ENCODE peak calls at places on chromosomes 2 and 18, in four cellular contexts. One of them, this sample, is unnamed.

GRCh38 chr2:230209422-230210051 is 10.2 kb downstream of the SP110 start:
- DNase-seq in K562: no peak
- DNase-seq in HL-60: no peak
- DNase-seq in GM12878: no peak
- DNase-seq in this sample: no peak

GRCh38 chr2:174597347-174598047 is at the start of gene WIPF1:
- DNase-seq in K562: no peak
- DNase-seq in HL-60: peak
- DNase-seq in GM12878: peak
- DNase-seq in this sample: no peak

GRCh38 chr18:44895176-44895798 is 214.6 kb downstream of the SETBP1 start:
- DNase-seq in K562: peak
- DNase-seq in HL-60: peak
- DNase-seq in GM12878: peak
- DNase-seq in this sample: no peak

GRCh38 chr2:128291844-128292598 is 26.6 kb downstream of the HS6ST1 start:
- DNase-seq in K562: no peak
- DNase-seq in HL-60: no peak
- DNase-seq in GM12878: no peak
- DNase-seq in this sample: no peak

GRCh38 chr18:48222118-48222517 is 187.1 kb downstream of the ZBTB7C start:
- DNase-seq in K562: peak
- DNase-seq in HL-60: peak
- DNase-seq in GM12878: peak
- DNase-seq in this sample: no peak

GRCh38 chr18:10838594-10838993 is 310.8 kb downstream of the PIEZO2 start:
- DNase-seq in K562: no peak
- DNase-seq in HL-60: no peak
- DNase-seq in GM12878: peak
- DNase-seq in this sample: no peak

GRCh38 chr2:112541315-112542122 is 746 bp upstream of the POLR1B start:
- DNase-seq in K562: peak
- DNase-seq in HL-60: peak
- DNase-seq in GM12878: peak
- DNase-seq in this sample: peak

GRCh38 chr18:4125246-4125938 is 329.7 kb downstream of the DLGAP1 start:
- DNase-seq in K562: no peak
- DNase-seq in HL-60: no peak
- DNase-seq in GM12878: no peak
- DNase-seq in this sample: no peak

GRCh38 chr18:3595282-3596273 is 145.6 kb downstream of the TGIF1 start:
- DNase-seq in K562: peak
- DNase-seq in HL-60: peak
- DNase-seq in GM12878: peak
- DNase-seq in this sample: no peak

GRCh38 chr2:149330127-149331022 is at the start of gene LYPD6:
- DNase-seq in K562: no peak
- DNase-seq in HL-60: no peak
- DNase-seq in GM12878: no peak
- DNase-seq in this sample: peak

GRCh38 chr2:47129191-47129711 is 25.9 kb downstream of the STPG4 start:
- DNase-seq in K562: no peak
- DNase-seq in HL-60: no peak
- DNase-seq in GM12878: no peak
- DNase-seq in this sample: no peak

GRCh38 chr2:150482111-150482510 is 5.4 kb downstream of the RND3 start:
- DNase-seq in K562: no peak
- DNase-seq in HL-60: no peak
- DNase-seq in GM12878: no peak
- DNase-seq in this sample: no peak

GRCh38 chr2:41736105-41736567 is 311.7 kb upstream of the PKDCC start:
- DNase-seq in K562: no peak
- DNase-seq in HL-60: peak
- DNase-seq in GM12878: peak
- DNase-seq in this sample: no peak

GRCh38 chr18:5868218-5868904 is 27.0 kb downstream of the TMEM200C start:
- DNase-seq in K562: peak
- DNase-seq in HL-60: peak
- DNase-seq in GM12878: peak
- DNase-seq in this sample: peak

GRCh38 chr18:57561728-57562423 is 24.6 kb downstream of the FECH start:
- DNase-seq in K562: peak
- DNase-seq in HL-60: peak
- DNase-seq in GM12878: no peak
- DNase-seq in this sample: no peak

GRCh38 chr18:63102941-63103744 is 216.4 kb downstream of the BCL2 start:
- DNase-seq in K562: no peak
- DNase-seq in HL-60: no peak
- DNase-seq in GM12878: no peak
- DNase-seq in this sample: no peak

GRCh38 chr18:48133675-48134251 is 203.3 kb upstream of the SMAD2 start:
- DNase-seq in K562: no peak
- DNase-seq in HL-60: no peak
- DNase-seq in GM12878: no peak
- DNase-seq in this sample: no peak

GRCh38 chr18:37161491-37161890 is 332.6 kb downstream of the KIAA1328 start:
- DNase-seq in K562: no peak
- DNase-seq in HL-60: no peak
- DNase-seq in GM12878: no peak
- DNase-seq in this sample: no peak

GRCh38 chr18:59067873-59068272 is 71.8 kb upstream of the SEC11C start:
- DNase-seq in K562: peak
- DNase-seq in HL-60: no peak
- DNase-seq in GM12878: no peak
- DNase-seq in this sample: no peak

GRCh38 chr2:128305555-128306080 is 13.1 kb downstream of the HS6ST1 start:
- DNase-seq in K562: no peak
- DNase-seq in HL-60: no peak
- DNase-seq in GM12878: no peak
- DNase-seq in this sample: peak

GRCh38 chr18:53698907-53699306 is 525.6 kb downstream of the MBD2 start:
- DNase-seq in K562: no peak
- DNase-seq in HL-60: no peak
- DNase-seq in GM12878: no peak
- DNase-seq in this sample: no peak

GRCh38 chr18:60198063-60198462 is 174.5 kb downstream of the MC4R start:
- DNase-seq in K562: peak
- DNase-seq in HL-60: no peak
- DNase-seq in GM12878: no peak
- DNase-seq in this sample: no peak

GRCh38 chr2:224646242-224646846 is 61.2 kb upstream of the CUL3 start:
- DNase-seq in K562: peak
- DNase-seq in HL-60: no peak
- DNase-seq in GM12878: no peak
- DNase-seq in this sample: no peak

GRCh38 chr2:41853427-41854191 is 194.2 kb upstream of the PKDCC start:
- DNase-seq in K562: peak
- DNase-seq in HL-60: no peak
- DNase-seq in GM12878: no peak
- DNase-seq in this sample: no peak

GRCh38 chr2:84924173-84925106 is 19.0 kb downstream of the TMSB10 start:
- DNase-seq in K562: peak
- DNase-seq in HL-60: no peak
- DNase-seq in GM12878: peak
- DNase-seq in this sample: no peak

GRCh38 chr18:46950064-46950656 is 32.8 kb downstream of the KATNAL2 start:
- DNase-seq in K562: no peak
- DNase-seq in HL-60: no peak
- DNase-seq in GM12878: no peak
- DNase-seq in this sample: peak

GRCh38 chr2:119544075-119545031 is at the start of gene CFAP221:
- DNase-seq in K562: peak
- DNase-seq in HL-60: peak
- DNase-seq in GM12878: no peak
- DNase-seq in this sample: peak

GRCh38 chr2:148244593-148245292 is 223.9 kb downstream of the MBD5 start:
- DNase-seq in K562: no peak
- DNase-seq in HL-60: no peak
- DNase-seq in GM12878: no peak
- DNase-seq in this sample: no peak

GRCh38 chr2:24269270-24269669 is 91.1 kb downstream of the ITSN2 start:
- DNase-seq in K562: no peak
- DNase-seq in HL-60: no peak
- DNase-seq in GM12878: no peak
- DNase-seq in this sample: no peak

GRCh38 chr2:47269316-47270232 is 114.5 kb upstream of the STPG4 start:
- DNase-seq in K562: peak
- DNase-seq in HL-60: no peak
- DNase-seq in GM12878: no peak
- DNase-seq in this sample: no peak

GRCh38 chr2:200742426-200742825 is 69.3 kb upstream of the BZW1 start:
- DNase-seq in K562: no peak
- DNase-seq in HL-60: no peak
- DNase-seq in GM12878: no peak
- DNase-seq in this sample: no peak

GRCh38 chr2:235088608-235089020 is 136.8 kb downstream of the SH3BP4 start:
- DNase-seq in K562: no peak
- DNase-seq in HL-60: no peak
- DNase-seq in GM12878: no peak
- DNase-seq in this sample: no peak

DNA sequence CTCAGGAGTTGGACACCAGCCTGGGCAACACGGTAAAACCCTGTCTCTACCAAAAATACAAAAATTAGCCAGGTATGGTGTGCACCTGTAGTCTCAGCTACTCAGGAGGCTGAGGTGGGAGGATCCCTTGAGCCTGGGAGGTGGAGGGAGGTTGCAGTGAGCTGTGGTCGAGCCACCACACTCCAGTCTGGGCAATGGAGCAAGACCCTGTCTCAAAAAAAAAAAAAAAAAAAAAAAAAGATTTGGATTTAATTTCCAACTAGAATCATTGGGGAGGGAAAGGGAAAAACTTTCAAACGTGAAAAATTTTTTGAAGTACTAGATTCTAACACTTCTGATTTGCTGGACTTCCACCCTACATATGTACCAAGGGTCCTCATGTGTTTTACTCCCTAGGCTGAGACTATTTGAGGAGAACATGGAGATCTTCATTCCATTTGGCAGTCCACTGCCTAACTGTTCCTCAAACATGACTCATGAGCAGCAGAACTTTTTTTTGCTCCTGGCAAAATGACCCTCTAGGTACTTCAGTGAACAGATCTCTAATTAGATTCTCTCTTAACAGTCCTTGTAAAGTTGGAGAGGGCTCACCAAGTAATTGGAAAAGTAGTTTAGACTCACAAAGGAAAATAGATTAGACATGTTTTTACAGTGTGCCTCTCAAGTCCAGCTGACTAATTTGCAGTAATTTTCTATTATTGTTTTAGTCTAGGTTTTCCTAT is 267.6 kb downstream of the METTL4 start:
- DNase-seq in K562: peak
- DNase-seq in HL-60: no peak
- DNase-seq in GM12878: no peak
- DNase-seq in this sample: no peak
- TF ChIP-seq SPI1 in K562: no peak
- TF ChIP-seq SPI1 in HL-60: no peak
- TF ChIP-seq SPI1 in GM12878: no peak
- TF ChIP-seq SPI1 in this sample: no peak

GRCh38 chr2:73415906-73416305 is 30.3 kb downstream of the ALMS1 start:
- DNase-seq in K562: no peak
- DNase-seq in HL-60: no peak
- DNase-seq in GM12878: no peak
- DNase-seq in this sample: no peak

GRCh38 chr2:73414651-73415050 is 29.0 kb downstream of the ALMS1 start:
- DNase-seq in K562: no peak
- DNase-seq in HL-60: no peak
- DNase-seq in GM12878: no peak
- DNase-seq in this sample: no peak

GRCh38 chr2:73423913-73424312 is 38.3 kb downstream of the ALMS1 start:
- DNase-seq in K562: no peak
- DNase-seq in HL-60: no peak
- DNase-seq in GM12878: no peak
- DNase-seq in this sample: no peak

GRCh38 chr2:73418343-73418742 is 32.7 kb downstream of the ALMS1 start:
- DNase-seq in K562: no peak
- DNase-seq in HL-60: no peak
- DNase-seq in GM12878: no peak
- DNase-seq in this sample: no peak
- TF ChIP-seq POLR2AphosphoS5 in K562: no peak
- TF ChIP-seq POLR2AphosphoS5 in HL-60: no peak
- TF ChIP-seq POLR2AphosphoS5 in GM12878: no peak
- TF ChIP-seq POLR2AphosphoS5 in this sample: no peak

DNA sequence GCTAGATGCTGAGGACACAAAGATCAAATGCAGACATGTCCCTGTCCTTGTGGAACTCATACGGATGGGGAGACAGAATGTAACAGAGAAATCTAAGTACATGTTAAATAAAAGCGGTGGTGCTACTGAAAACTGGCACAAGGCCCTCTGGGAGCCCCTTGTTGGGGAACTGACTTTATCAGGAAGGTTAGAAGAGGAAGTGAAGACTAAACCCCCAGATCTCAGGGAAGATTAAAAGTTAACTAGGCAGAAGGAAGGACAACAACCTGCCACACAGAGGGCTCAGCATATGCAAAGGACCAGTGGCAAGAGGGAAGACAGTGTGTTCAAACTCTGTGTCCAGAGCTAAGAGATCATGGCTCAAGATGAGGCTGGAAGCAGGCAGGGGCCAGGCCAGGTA is 4.8 kb downstream of the CACNB4 start:
- DNase-seq in K562: no peak
- DNase-seq in HL-60: no peak
- DNase-seq in GM12878: no peak
- DNase-seq in this sample: no peak
- TF ChIP-seq SPI1 in K562: no peak
- TF ChIP-seq SPI1 in HL-60: peak
- TF ChIP-seq SPI1 in GM12878: peak
- TF ChIP-seq SPI1 in this sample: peak

GRCh38 chr2:197804049-197804757 is at the start of gene PLCL1:
- DNase-seq in K562: peak
- DNase-seq in HL-60: peak
- DNase-seq in GM12878: peak
- DNase-seq in this sample: peak
- TF ChIP-seq POLR2AphosphoS5 in K562: no peak
- TF ChIP-seq POLR2AphosphoS5 in HL-60: no peak
- TF ChIP-seq POLR2AphosphoS5 in GM12878: no peak
- TF ChIP-seq POLR2AphosphoS5 in this sample: no peak

DNA sequence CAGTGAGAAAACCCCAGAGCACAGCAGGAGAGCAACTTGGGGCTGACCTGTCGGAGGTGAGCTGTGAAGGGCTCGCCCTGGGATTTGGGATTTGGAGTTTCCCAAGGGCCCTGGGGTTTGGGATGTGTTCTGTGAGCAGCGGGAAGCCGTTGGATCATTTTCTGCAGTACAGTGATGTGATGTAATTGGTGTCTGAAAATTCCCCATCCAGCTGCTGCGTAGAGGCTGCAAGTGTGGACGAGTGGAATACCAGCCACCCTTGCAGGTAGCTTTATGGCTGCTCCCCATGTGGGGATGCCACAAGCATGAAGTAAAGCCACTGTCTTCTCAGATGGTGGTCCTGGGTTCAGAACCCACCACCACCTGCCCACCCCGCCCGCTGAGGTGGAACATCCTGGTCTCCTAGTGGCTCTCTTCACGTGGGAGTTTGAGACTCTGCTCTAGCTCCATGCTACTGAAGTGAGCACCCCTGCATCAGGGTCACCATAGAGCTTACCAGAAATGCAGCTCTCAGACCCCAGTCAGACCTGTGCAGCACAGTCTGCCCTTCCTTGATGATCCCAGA is 15.0 kb downstream of the IMPA2 start:
- DNase-seq in K562: no peak
- DNase-seq in HL-60: no peak
- DNase-seq in GM12878: no peak
- DNase-seq in this sample: no peak
- TF ChIP-seq SPI1 in K562: no peak
- TF ChIP-seq SPI1 in HL-60: no peak
- TF ChIP-seq SPI1 in GM12878: no peak
- TF ChIP-seq SPI1 in this sample: no peak